ENCODE peak calls at places on chromosome 9, in six cellular contexts. A, K, L, I, C and Z are unnamed samples. For H3K9me3, the result is how much of the 10 kb centered on the place peaks cover.

GRCh38 chr9:134546231-134546731 is 95.3 kb upstream of the COL5A1 start:
- DNase-seq in I (no peak), L (peak), K (no peak), A (no peak), C (peak), Z (peak)

GRCh38 chr9:88783613-88784230 is 207.5 kb upstream of the S1PR3 start:
- DNase-seq in C (peak), A (no peak), L (no peak), I (no peak), K (no peak), Z (no peak)

GRCh38 chr9:137866226-137867141 is 11.1 kb upstream of the CACNA1B start:
- DNase-seq in L (no peak), K (no peak), C (no peak), I (no peak), A (no peak), Z (no peak)

GRCh38 chr9:38671748-38672147 is 48.2 kb downstream of the FAM240B start:
- DNase-seq in C (no peak), K (no peak), I (no peak), A (no peak), L (no peak), Z (no peak)

GRCh38 chr9:77433675-77434445 is 214.3 kb downstream of the GNA14 start:
- DNase-seq in L (peak), C (peak), I (peak), A (peak), K (peak), Z (peak)

GRCh38 chr9:121637441-121638222 is 13.8 kb upstream of the DAB2IP start:
- DNase-seq in L (peak), K (no peak), C (no peak), A (no peak), I (no peak), Z (no peak)

GRCh38 chr9:137351781-137352501 is 49.9 kb upstream of the NRARP start:
- DNase-seq in C (no peak), I (no peak), L (no peak), K (no peak), A (no peak), Z (no peak)

GRCh38 chr9:127715443-127716337 is at the start of the genes PTRH1 and TTC16:
- DNase-seq in A (peak), C (peak), K (peak), I (peak), L (peak), Z (peak)

GRCh38 chr9:69874301-69875060 is 53.9 kb downstream of the CFAP95 start:
- DNase-seq in A (no peak), K (no peak), L (peak), C (no peak), I (no peak), Z (no peak)

GRCh38 chr9:115845648-115846312 is 307.8 kb upstream of the PAPPA start:
- DNase-seq in L (peak), A (no peak), I (no peak), K (no peak), C (no peak), Z (peak)

GRCh38 chr9:114494776-114495569 is 10.3 kb downstream of the WHRN start:
- DNase-seq in C (no peak), A (no peak), L (no peak), I (no peak), K (no peak), Z (no peak)

GRCh38 chr9:127035948-127036347 is 86.5 kb downstream of the ANGPTL2 start:
- DNase-seq in A (no peak), C (no peak), L (peak), I (no peak), K (no peak), Z (no peak)

GRCh38 chr9:134136117-134136996 is 475 bp downstream of the WDR5 start:
- DNase-seq in C (peak), K (peak), I (peak), A (no peak), L (peak), Z (peak)

GRCh38 chr9:22238809-22239684 is 207.6 kb upstream of the DMRTA1 start:
- DNase-seq in L (peak), C (peak), K (peak), I (peak), A (peak), Z (peak)

GRCh38 chr9:127336708-127337352 is 60.1 kb upstream of the SLC2A8 start:
- DNase-seq in K (no peak), I (no peak), C (no peak), L (peak), A (peak), Z (peak)

GRCh38 chr9:136407911-136408310 is 2.5 kb downstream of the ENTR1 start:
- DNase-seq in K (no peak), A (no peak), I (no peak), C (no peak), L (no peak), Z (no peak)

GRCh38 chr9:96612966-96613589 is 6.6 kb downstream of the CDC14B start:
- DNase-seq in I (no peak), K (no peak), L (no peak), A (no peak), C (no peak), Z (no peak)

GRCh38 chr9:96607971-96608370 is 11.7 kb downstream of the CDC14B start:
- DNase-seq in K (no peak), L (no peak), A (no peak), I (no peak), C (no peak), Z (no peak)

GRCh38 chr9:96609732-96610131 is 9.9 kb downstream of the CDC14B start:
- DNase-seq in C (no peak), A (no peak), I (no peak), K (no peak), L (no peak), Z (no peak)

GRCh38 chr9:96612105-96612965 is 7.3 kb downstream of the CDC14B start:
- DNase-seq in C (peak), K (no peak), I (no peak), A (no peak), L (peak), Z (peak)

GRCh38 chr9:96611302-96611701 is 8.3 kb downstream of the CDC14B start:
- DNase-seq in I (no peak), L (no peak), A (no peak), C (no peak), K (no peak), Z (no peak)
- H3K4me2 ChIP-seq in I (no peak), L (peak), A (no peak), C (no peak), K (no peak), Z (no peak)

DNA sequence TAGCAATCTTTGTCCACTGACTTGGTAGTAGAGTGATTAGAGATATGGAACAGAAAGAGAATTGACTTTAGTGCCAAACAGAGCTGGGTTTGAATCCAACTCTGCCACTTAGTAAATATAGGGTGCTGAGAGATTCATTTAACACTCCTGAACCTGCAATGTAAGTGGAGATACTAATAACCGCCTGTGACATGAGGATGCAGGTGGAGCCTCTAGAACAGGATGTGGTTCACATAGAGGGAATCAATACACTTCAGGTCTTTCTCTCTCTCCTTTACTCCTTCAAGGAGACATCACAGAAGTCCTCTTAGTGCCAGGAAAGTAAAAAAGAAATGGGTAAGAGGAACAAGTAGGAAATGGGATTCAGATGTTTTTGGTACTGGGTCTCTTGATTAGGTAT is 49.8 kb downstream of the TRPM3 start:
- DNase-seq in L (no peak), A (no peak), I (no peak), C (no peak), K (no peak), Z (no peak)
- TF ChIP-seq EZH2phosphoT487 in L (no peak), A (no peak), I (no peak), C (no peak), K (no peak), Z (no peak)

GRCh38 chr9:72891043-72891442 is 61.8 kb downstream of the ALDH1A1 start:
- DNase-seq in I (no peak), L (no peak), A (no peak), K (no peak), C (no peak), Z (no peak)

GRCh38 chr9:72896439-72896838 is 56.4 kb downstream of the ALDH1A1 start:
- DNase-seq in A (no peak), K (no peak), C (no peak), L (no peak), I (no peak), Z (no peak)

GRCh38 chr9:72895122-72895521 is 57.7 kb downstream of the ALDH1A1 start:
- DNase-seq in C (no peak), I (no peak), L (no peak), A (no peak), K (no peak), Z (no peak)

GRCh38 chr9:72894342-72894741 is 58.5 kb downstream of the ALDH1A1 start:
- DNase-seq in K (no peak), A (no peak), C (peak), I (no peak), L (peak), Z (no peak)

DNA sequence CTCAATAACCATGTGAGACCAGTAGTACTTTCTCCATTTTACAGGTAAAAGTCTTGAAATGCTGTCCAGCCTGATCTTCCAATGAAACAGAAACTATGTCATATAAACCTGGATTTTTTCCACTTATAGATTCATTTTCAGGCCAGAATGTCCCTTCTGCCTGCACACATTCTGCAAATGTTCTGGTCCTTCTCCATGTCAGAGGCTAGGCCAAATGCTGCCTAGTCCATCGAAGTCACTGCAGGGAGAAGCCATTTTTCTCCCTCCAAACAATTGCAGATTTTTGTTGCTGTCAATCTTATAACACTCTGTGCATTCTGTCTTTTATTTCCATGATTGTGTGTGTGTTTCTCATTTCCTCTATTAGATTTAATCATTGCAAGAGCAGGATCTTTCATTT is 59.4 kb downstream of the ALDH1A1 start:
- DNase-seq in C (no peak), A (no peak), I (no peak), L (no peak), K (no peak), Z (no peak)
- H3K9me3 ChIP-seq in C (under half), A (under half), I (under half), L (under half), K (under half), Z (under half)

GRCh38 chr9:130427326-130427725 is 17.4 kb upstream of the ASS1 start:
- DNase-seq in I (no peak), K (no peak), C (no peak), A (no peak), L (no peak), Z (no peak)

GRCh38 chr9:130429407-130429806 is 15.4 kb upstream of the ASS1 start:
- DNase-seq in A (no peak), C (no peak), K (no peak), L (no peak), I (no peak), Z (no peak)

GRCh38 chr9:130429831-130430230 is 14.9 kb upstream of the ASS1 start:
- DNase-seq in C (no peak), I (no peak), L (no peak), K (no peak), A (no peak), Z (no peak)

GRCh38 chr9:130426883-130427282 is 17.9 kb upstream of the ASS1 start:
- DNase-seq in K (no peak), C (no peak), I (no peak), L (peak), A (no peak), Z (no peak)

GRCh38 chr9:130428096-130428665 is 16.6 kb upstream of the ASS1 start:
- DNase-seq in C (no peak), L (no peak), A (no peak), I (no peak), K (no peak), Z (no peak)
- H3K4me2 ChIP-seq in C (no peak), L (no peak), A (no peak), I (no peak), K (no peak), Z (no peak)

GRCh38 chr9:79185866-79186265 is 385.9 kb upstream of the TLE4 start:
- DNase-seq in K (no peak), I (no peak), C (no peak), A (no peak), L (peak), Z (no peak)
- TF ChIP-seq EZH2phosphoT487 in K (no peak), I (no peak), C (no peak), A (no peak), L (no peak), Z (no peak)

GRCh38 chr9:40928803-40929487 is 199.5 kb downstream of the FOXD4L6 start:
- DNase-seq in I (no peak), C (no peak), A (no peak), L (no peak), K (no peak), Z (no peak)
- H3K9me3 ChIP-seq in I (under half), C (under half), A (under half), L (under half), K (under half), Z (under half)

GRCh38 chr9:94759937-94760336 is 33.4 kb downstream of the AOPEP start:
- DNase-seq in C (no peak), L (no peak), K (no peak), A (no peak), I (no peak), Z (no peak)

GRCh38 chr9:94757158-94757557 is 30.7 kb downstream of the AOPEP start:
- DNase-seq in L (peak), C (no peak), A (no peak), K (no peak), I (no peak), Z (no peak)

GRCh38 chr9:94758031-94758430 is 31.5 kb downstream of the AOPEP start:
- DNase-seq in K (no peak), C (no peak), A (no peak), I (no peak), L (no peak), Z (no peak)

GRCh38 chr9:94760646-94761045 is 34.1 kb downstream of the AOPEP start:
- DNase-seq in A (no peak), L (no peak), I (no peak), C (peak), K (no peak), Z (no peak)

DNA sequence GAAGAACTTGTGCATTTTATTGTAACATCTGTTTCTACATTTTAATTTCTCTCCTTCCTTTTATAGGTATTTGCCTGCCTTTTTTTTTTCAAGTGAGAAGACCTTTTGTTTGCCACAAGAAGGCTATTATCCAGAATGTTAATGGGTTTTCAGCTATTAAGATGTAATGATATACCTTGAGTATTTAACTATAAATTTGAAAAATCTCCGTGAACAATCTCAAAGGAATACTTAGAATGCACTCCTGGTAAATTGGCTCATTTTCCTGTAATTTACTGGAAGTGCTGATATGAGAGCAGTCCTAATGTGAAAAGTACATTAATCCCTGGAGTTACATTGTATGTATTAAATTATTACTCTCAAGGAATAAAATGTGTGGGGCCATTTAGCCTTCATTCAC is 32.3 kb downstream of the AOPEP start:
- DNase-seq in L (no peak), I (no peak), C (no peak), A (no peak), K (no peak), Z (no peak)
- H3K4me2 ChIP-seq in L (no peak), I (no peak), C (no peak), A (no peak), K (no peak), Z (no peak)

DNA sequence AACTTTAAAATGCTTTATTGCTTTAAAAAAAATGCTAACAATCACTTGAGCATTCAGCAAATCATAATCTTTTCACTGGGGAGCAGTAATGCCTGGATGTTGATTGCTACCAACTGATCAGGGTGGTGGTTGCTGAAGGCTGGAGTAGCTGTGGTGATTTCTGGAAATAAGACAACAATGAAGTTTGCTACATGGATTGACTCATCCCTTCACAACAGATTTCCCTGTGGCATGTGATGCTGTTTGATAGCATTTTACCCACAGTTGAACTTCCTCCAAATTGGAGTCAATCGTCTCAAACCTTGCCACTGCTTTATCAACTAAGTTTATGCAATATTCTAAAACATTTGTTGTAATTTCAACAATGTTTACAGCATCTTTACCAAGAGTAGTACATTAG is 83.3 kb downstream of the MLLT3 start:
- DNase-seq in K (no peak), C (no peak), A (no peak), L (peak), I (no peak), Z (no peak)
- TF ChIP-seq EZH2phosphoT487 in K (no peak), C (no peak), A (no peak), L (no peak), I (no peak), Z (no peak)